ENCODE peak calls at places on chromosomes 1 and 21, in five cellular contexts. B is IMR-90, J is H1, D is H9, O is mesendoderm. Q is an unnamed sample.

GRCh38 chr1:236868625-236869467 is 73.8 kb downstream of the MTR start:
- DNase-seq in D (peak; percentile 67), O (peak; percentile 77), J (no peak), B (peak; percentile 77), Q (peak; percentile 47)

GRCh38 chr1:61983236-61983635 is 211.4 kb upstream of the L1TD1 start:
- DNase-seq in D (no peak), J (no peak), B (no peak), O (no peak), Q (no peak)

GRCh38 chr1:1144843-1145546 is 28.7 kb upstream of the TTLL10 start:
- DNase-seq in B (no peak), J (no peak), D (no peak), O (no peak), Q (no peak)

GRCh38 chr21:44413566-44414290 is 41.6 kb upstream of the LRRC3 start:
- DNase-seq in B (no peak), J (no peak), D (peak; percentile 22), O (no peak), Q (no peak)

GRCh38 chr1:1298861-1299685 is 8.7 kb downstream of the ACAP3 start:
- DNase-seq in B (no peak), J (peak; percentile 87), O (peak; percentile 80), D (peak; percentile 87), Q (no peak)

GRCh38 chr1:100718581-100718980 is 961 bp upstream of the VCAM1 start:
- DNase-seq in D (no peak), B (no peak), J (no peak), O (no peak), Q (no peak)

GRCh38 chr1:204729516-204729915 is 44.0 kb upstream of the LRRN2 start:
- DNase-seq in D (no peak), J (peak; percentile 14), B (no peak), O (no peak), Q (no peak)

GRCh38 chr1:184590163-184590750 is 164.4 kb downstream of the EDEM3 start:
- DNase-seq in O (no peak), B (no peak), D (no peak), J (no peak), Q (no peak)

GRCh38 chr1:200302192-200302892 is 107.5 kb downstream of the ZNF281 start:
- DNase-seq in J (peak; percentile 64), B (peak; percentile 47), O (peak; percentile 35), D (peak; percentile 36), Q (no peak)

GRCh38 chr1:246519514-246519913 is 12.4 kb upstream of the SMYD3 start:
- DNase-seq in D (no peak), J (no peak), B (no peak), O (no peak), Q (no peak)

GRCh38 chr1:221069178-221069903 is 190.1 kb downstream of the HLX start:
- DNase-seq in D (no peak), O (peak; percentile 15), B (no peak), J (no peak), Q (no peak)

GRCh38 chr21:33168886-33169285 is 60.9 kb upstream of the IFNAR2 start:
- DNase-seq in B (no peak), J (no peak), D (no peak), O (no peak), Q (no peak)

GRCh38 chr1:179190861-179191260 is 38.6 kb downstream of the ABL2 start:
- DNase-seq in J (no peak), B (no peak), D (no peak), O (peak; percentile 59), Q (no peak)

GRCh38 chr1:104987210-104987609 is 1237.5 kb downstream of the AMY1C start:
- DNase-seq in J (no peak), D (no peak), O (no peak), B (no peak), Q (no peak)

GRCh38 chr1:192476802-192477298 is 98.7 kb upstream of the RGS1 start:
- DNase-seq in D (no peak), O (no peak), J (no peak), B (peak; percentile 69), Q (no peak)

GRCh38 chr21:36212513-36212780 is 55.8 kb downstream of the DOP1B start:
- DNase-seq in O (no peak), D (no peak), B (no peak), J (no peak), Q (no peak)
- H2BK5ac ChIP-seq in O (no peak overlapping the region), D (no peak overlapping the region), B (peak overlapping the region; percentile 96), J (no peak overlapping the region), Q (no peak overlapping the region)

DNA sequence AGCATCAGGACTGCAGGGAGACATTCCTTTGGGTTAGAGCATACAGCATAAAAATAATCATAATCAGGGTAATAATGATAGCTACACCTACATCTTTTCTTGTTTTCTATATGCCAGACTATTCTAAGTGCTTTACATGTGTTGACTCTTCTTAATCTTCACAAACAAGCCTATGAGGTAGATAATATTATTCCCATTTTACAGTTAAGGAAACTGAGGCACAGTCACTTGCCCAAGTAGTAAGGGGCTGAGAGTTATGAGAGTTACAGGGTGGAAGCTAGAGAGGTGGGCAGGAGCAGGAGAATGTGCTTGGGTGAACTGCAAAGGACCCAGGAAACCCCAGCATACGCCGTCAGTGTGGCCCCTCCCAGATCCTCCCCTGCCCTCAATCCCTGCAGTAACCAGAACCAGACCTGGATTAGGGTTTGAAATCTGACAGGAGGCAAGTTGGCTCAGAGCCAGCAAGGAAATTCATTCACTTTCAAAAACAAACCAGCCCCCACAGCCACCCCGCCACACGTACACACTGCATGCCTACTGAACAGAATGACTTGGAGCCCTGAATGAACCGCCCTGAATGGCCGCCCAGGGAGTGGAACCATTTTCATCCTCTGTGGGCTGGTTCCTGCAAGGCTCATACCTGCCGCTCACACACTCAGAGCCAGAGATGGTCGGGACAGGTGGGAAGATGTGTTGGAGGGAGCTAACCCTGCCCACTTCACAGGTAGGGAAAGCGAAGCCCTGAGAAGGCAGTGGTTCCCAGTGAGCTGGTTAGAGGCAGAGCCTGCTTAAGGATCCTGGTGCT is 126.0 kb downstream of the TRABD2B start:
- DNase-seq in B (no peak), J (no peak), O (no peak), D (no peak), Q (no peak)
- H2BK5ac ChIP-seq in B (no peak overlapping the region), J (no peak overlapping the region), O (no peak overlapping the region), D (no peak overlapping the region), Q (no peak overlapping the region)

GRCh38 chr1:161919229-161919628 is 104.4 kb downstream of the OLFML2B start:
- DNase-seq in O (no peak), J (no peak), B (no peak), D (no peak), Q (no peak)
- H2BK5ac ChIP-seq in O (no peak overlapping the region), J (no peak overlapping the region), B (no peak overlapping the region), D (no peak overlapping the region), Q (no peak overlapping the region)

GRCh38 chr1:11681071-11681771 is at the start of gene MAD2L2:
- DNase-seq in O (peak; percentile 89), D (peak; percentile 85), J (peak; percentile 94), B (peak; percentile 75), Q (peak; percentile 81)
- H2BK5ac ChIP-seq in O (peak within 1 kb of the TSS; percentile 61), D (no peak within 1 kb of the TSS), J (peak within 1 kb of the TSS; percentile 97), B (peak within 1 kb of the TSS; percentile 79), Q (peak within 1 kb of the TSS; percentile 68)

Q was measured in neuronal stem cell.